ENCODE peak calls at places on chromosome 11, in five cellular contexts. M, K, E, B and D are unnamed samples. For H3K36me3 and H3K4me1, the result is how much of the 10 kb centered on the place peaks cover.

GRCh38 chr11:35390737-35391682 is 28.3 kb downstream of the SLC1A2 start:
- DNase-seq in M (no peak), K (no peak), E (peak), B (no peak), D (peak)

GRCh38 chr11:61080986-61081590 is 21.2 kb upstream of the CD5 start:
- DNase-seq in M (no peak), K (no peak), E (no peak), B (no peak), D (no peak)

GRCh38 chr11:34349882-34350281 is 7.9 kb downstream of the ABTB2 start:
- DNase-seq in M (no peak), K (no peak), E (peak), B (no peak), D (no peak)

GRCh38 chr11:69173925-69174591 is 18.3 kb downstream of the SMIM38 start:
- DNase-seq in M (no peak), K (no peak), E (peak), B (peak), D (peak)

GRCh38 chr11:72173291-72173690 is 18.6 kb upstream of the FOLR1 start:
- DNase-seq in M (no peak), K (no peak), E (peak), B (no peak), D (no peak)

GRCh38 chr11:3947084-3947483 is 91.6 kb downstream of the STIM1 start:
- DNase-seq in M (no peak), K (no peak), E (peak), B (no peak), D (peak)

GRCh38 chr11:8328848-8329330 is 65.2 kb upstream of the LMO1 start:
- DNase-seq in M (peak), K (peak), E (peak), B (peak), D (peak)

GRCh38 chr11:134360050-134360835 is 28.5 kb downstream of the GLB1L2 start:
- DNase-seq in M (peak), K (peak), E (peak), B (peak), D (peak)

GRCh38 chr11:57574061-57574460 is 6.6 kb upstream of the UBE2L6 start:
- DNase-seq in M (no peak), K (no peak), E (no peak), B (no peak), D (no peak)

GRCh38 chr11:38593649-38594048 is 1995.6 kb upstream of the RAG2 start:
- DNase-seq in M (no peak), K (no peak), E (peak), B (no peak), D (peak)

GRCh38 chr11:26947379-26947844 is 46.5 kb upstream of the FIBIN start:
- DNase-seq in M (no peak), K (no peak), E (peak), B (no peak), D (peak)

GRCh38 chr11:73356979-73357739 is 19.0 kb upstream of the RELT start:
- DNase-seq in M (no peak), K (peak), E (no peak), B (no peak), D (no peak)
- H3K36me3 ChIP-seq in M (under half), K (under half), E (half or more), B (half or more), D (half or more)

DNA sequence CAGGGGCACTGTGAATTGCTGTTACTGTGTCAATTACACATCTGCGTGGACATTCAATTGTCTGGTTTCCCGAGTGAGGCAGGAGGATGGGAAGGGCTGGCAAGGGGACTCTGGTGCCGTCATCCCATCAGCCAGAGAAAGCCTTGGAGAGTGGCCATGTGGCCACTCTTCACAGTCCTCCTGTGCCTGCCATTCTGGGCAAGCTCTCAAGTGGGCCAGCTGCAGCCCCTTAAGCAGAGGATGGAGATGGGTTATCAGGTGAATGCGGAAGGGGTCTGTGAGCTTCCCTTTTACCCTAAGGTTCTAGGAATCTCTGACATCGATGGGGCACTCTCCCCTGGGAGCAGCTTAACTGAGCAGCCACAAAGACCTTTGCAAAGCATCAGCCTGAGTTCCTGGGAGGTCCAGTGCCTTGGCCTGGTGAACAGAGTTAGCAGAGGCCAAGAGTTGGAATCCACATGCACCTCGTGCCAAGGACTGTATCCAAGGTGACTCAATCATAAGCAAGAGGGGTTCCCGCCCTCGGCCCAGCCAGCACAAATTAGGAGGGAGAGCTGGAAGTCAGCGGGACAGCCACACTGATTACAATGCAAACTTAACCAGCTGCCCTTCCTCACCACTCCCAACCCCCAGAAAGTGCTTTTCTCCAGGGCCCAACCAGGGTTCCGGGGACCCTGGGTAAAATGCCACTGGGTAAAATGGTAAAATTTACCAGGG is 193.7 kb downstream of the BUD13 start:
- DNase-seq in M (no peak), K (peak), E (no peak), B (no peak), D (no peak)
- H3K4me3 ChIP-seq in M (no peak), K (peak), E (no peak), B (no peak), D (no peak)

GRCh38 chr11:44036811-44037657 is 10.7 kb upstream of the ACCSL start:
- DNase-seq in M (peak), K (peak), E (peak), B (peak), D (peak)

GRCh38 chr11:44033411-44033850 is 14.3 kb upstream of the ACCSL start:
- DNase-seq in M (no peak), K (no peak), E (no peak), B (no peak), D (no peak)

GRCh38 chr11:44034639-44035038 is 13.1 kb upstream of the ACCSL start:
- DNase-seq in M (no peak), K (no peak), E (no peak), B (no peak), D (no peak)

GRCh38 chr11:44033856-44034255 is 13.9 kb upstream of the ACCSL start:
- DNase-seq in M (no peak), K (no peak), E (no peak), B (no peak), D (no peak)

DNA sequence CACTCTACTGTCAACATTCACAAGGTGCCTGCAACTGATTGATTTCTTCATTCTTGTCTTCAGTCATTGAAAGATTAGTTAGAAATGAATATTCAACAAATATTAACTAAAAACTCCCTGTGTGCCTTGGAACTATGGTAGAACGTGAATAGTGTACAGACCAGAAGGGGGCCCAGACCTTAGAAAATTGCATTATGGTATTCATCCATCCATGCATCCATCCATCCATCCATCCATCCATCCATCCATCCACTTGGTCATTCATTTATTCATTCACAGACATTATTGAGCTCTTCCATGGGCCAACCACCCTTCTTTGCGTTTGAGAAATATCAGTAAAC is 10.2 kb upstream of the ACCSL start:
- DNase-seq in M (no peak), K (no peak), E (no peak), B (no peak), D (no peak)
- H3K4me1 ChIP-seq in M (under half), K (under half), E (under half), B (under half), D (under half)

DNA sequence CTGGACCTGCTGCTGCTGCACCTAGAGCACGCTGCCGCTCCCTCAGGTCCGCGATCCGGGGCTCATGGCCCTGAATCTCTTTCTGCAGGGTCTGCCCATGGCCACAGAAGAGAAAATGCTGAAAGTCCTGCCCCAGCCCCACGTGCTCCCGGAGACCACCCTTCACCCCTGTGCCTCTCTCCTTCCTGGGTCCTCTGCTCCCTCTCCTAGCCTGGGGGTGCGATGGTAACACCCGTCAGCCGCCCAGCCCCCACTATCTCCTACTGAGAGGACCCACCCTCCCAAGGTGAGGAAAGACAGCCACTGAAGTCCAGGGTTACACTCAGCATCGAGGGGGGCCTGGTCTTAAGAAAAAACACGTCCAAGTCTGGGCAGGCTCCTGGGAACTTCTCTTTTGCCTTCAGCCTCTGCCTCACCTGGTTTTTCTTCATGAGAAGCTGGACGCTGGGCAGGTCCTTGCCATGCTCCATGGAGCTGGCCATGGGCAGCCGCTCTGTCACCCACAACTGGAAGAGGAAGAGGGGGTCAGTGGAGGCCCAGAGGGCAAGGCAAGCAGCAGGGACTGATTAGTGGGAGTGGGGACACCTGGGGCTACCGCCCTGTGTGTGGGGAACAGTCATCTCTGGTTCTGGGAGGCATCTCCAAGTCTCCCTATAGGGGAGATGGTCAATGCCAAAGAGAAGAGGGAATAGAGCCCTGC is 15.8 kb upstream of the RBM4B start:
- DNase-seq in M (no peak), K (no peak), E (no peak), B (peak), D (no peak)
- H3K36me3 ChIP-seq in M (under half), K (under half), E (under half), B (under half), D (under half)